ENCODE peak calls at places on chromosomes 3 and 15, in five cellular contexts. One of them, this sample, is unnamed.

GRCh38 chr3:123034996-123035395 is 7.4 kb upstream of the SEMA5B start:
- DNase-seq in D721Med: no peak
- DNase-seq in fibroblast of lung: no peak
- DNase-seq in nephron progenitor cell: no peak
- DNase-seq in fibroblast of mammary gland: no peak
- DNase-seq in this sample: no peak

GRCh38 chr3:71438904-71439303 is 144.6 kb downstream of the FOXP1 start:
- DNase-seq in fibroblast of mammary gland: no peak
- DNase-seq in fibroblast of lung: no peak
- DNase-seq in nephron progenitor cell: no peak
- DNase-seq in D721Med: no peak
- DNase-seq in this sample: no peak

GRCh38 chr3:152998554-152998953 is 163.5 kb upstream of the RAP2B start:
- DNase-seq in fibroblast of mammary gland: no peak
- DNase-seq in D721Med: no peak
- DNase-seq in nephron progenitor cell: no peak
- DNase-seq in fibroblast of lung: no peak
- DNase-seq in this sample: no peak

GRCh38 chr15:82742134-82742533 is 32.5 kb upstream of the AP3B2 start:
- DNase-seq in fibroblast of lung: peak; percentile 9
- DNase-seq in D721Med: no peak
- DNase-seq in nephron progenitor cell: no peak
- DNase-seq in fibroblast of mammary gland: no peak
- DNase-seq in this sample: no peak

GRCh38 chr3:123620338-123620737 is 35.5 kb upstream of the HACD2 start:
- DNase-seq in fibroblast of mammary gland: peak; percentile 21
- DNase-seq in fibroblast of lung: peak; percentile 63
- DNase-seq in D721Med: no peak
- DNase-seq in nephron progenitor cell: no peak
- DNase-seq in this sample: no peak

GRCh38 chr3:184635126-184635525 is 73.5 kb downstream of the EPHB3 start:
- DNase-seq in fibroblast of lung: no peak
- DNase-seq in fibroblast of mammary gland: no peak
- DNase-seq in D721Med: no peak
- DNase-seq in nephron progenitor cell: no peak
- DNase-seq in this sample: peak; percentile 73

GRCh38 chr3:123841476-123842238 is 42.5 kb downstream of the MYLK start:
- DNase-seq in nephron progenitor cell: no peak
- DNase-seq in fibroblast of mammary gland: no peak
- DNase-seq in fibroblast of lung: peak; percentile 86
- DNase-seq in D721Med: no peak
- DNase-seq in this sample: no peak

GRCh38 chr3:57985176-57985976 is 22.8 kb upstream of the FLNB start:
- DNase-seq in nephron progenitor cell: no peak
- DNase-seq in fibroblast of lung: no peak
- DNase-seq in D721Med: no peak
- DNase-seq in fibroblast of mammary gland: no peak
- DNase-seq in this sample: no peak

GRCh38 chr3:14482271-14482721 is 57.8 kb downstream of the GRIP2 start:
- DNase-seq in fibroblast of mammary gland: no peak
- DNase-seq in fibroblast of lung: no peak
- DNase-seq in D721Med: no peak
- DNase-seq in nephron progenitor cell: no peak
- DNase-seq in this sample: no peak

GRCh38 chr3:127258733-127259132 is 29.1 kb downstream of the PRR20G start:
- DNase-seq in nephron progenitor cell: no peak
- DNase-seq in fibroblast of mammary gland: no peak
- DNase-seq in D721Med: no peak
- DNase-seq in fibroblast of lung: no peak
- DNase-seq in this sample: no peak

GRCh38 chr3:37198996-37199395 is 24.6 kb upstream of the LRRFIP2 start:
- DNase-seq in fibroblast of mammary gland: peak; percentile 70
- DNase-seq in D721Med: no peak
- DNase-seq in nephron progenitor cell: no peak
- DNase-seq in fibroblast of lung: peak; percentile 80
- DNase-seq in this sample: no peak

GRCh38 chr3:108159128-108159527 is 63.1 kb downstream of the IFT57 start:
- DNase-seq in nephron progenitor cell: no peak
- DNase-seq in fibroblast of mammary gland: peak; percentile 90
- DNase-seq in D721Med: no peak
- DNase-seq in fibroblast of lung: peak; percentile 77
- DNase-seq in this sample: no peak

GRCh38 chr3:195356151-195357086 is 85.5 kb upstream of the XXYLT1 start:
- DNase-seq in fibroblast of lung: peak; percentile 19
- DNase-seq in D721Med: no peak
- DNase-seq in fibroblast of mammary gland: peak; percentile 24
- DNase-seq in nephron progenitor cell: no peak
- DNase-seq in this sample: no peak

GRCh38 chr15:65431731-65432130 is 9.0 kb upstream of the IGDCC4 start:
- DNase-seq in fibroblast of mammary gland: no peak
- DNase-seq in fibroblast of lung: no peak
- DNase-seq in D721Med: no peak
- DNase-seq in nephron progenitor cell: no peak
- DNase-seq in this sample: no peak

GRCh38 chr3:125083776-125084175 is 28.0 kb upstream of the HEG1 start:
- DNase-seq in fibroblast of mammary gland: peak; percentile 65
- DNase-seq in nephron progenitor cell: no peak
- DNase-seq in fibroblast of lung: peak; percentile 81
- DNase-seq in D721Med: no peak
- DNase-seq in this sample: no peak

DNA sequence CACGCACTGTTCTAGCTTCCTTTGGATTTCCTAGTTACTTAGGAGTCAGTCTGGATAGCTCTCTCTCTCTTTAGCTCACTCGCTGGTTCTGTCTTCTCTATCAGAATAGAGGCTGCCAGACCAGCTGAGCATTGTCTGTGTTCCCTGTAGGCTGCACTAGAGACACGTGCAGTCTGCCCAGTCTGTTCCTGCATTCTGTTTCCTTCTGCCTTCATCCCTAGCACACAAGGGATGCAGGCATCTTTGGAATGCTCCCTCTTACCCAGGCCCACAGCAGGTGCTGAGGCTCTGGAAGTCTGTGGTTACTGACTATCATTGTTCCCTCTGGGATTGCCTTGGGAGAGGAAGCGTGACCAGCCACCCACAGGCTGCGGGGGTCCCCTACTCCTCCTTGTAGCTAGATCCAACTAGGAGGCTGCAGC is 322.8 kb downstream of the ZNF621 start:
- DNase-seq in D721Med: no peak
- DNase-seq in nephron progenitor cell: no peak
- DNase-seq in fibroblast of mammary gland: peak; percentile 6
- DNase-seq in fibroblast of lung: peak; percentile 63
- DNase-seq in this sample: no peak
- TF ChIP-seq CTCF in D721Med: no peak
- TF ChIP-seq CTCF in nephron progenitor cell: no peak
- TF ChIP-seq CTCF in fibroblast of mammary gland: no peak
- TF ChIP-seq CTCF in fibroblast of lung: no peak
- TF ChIP-seq CTCF in this sample: no peak

GRCh38 chr3:66986406-66986805 is 11.7 kb upstream of the KBTBD8 start:
- DNase-seq in fibroblast of lung: no peak
- DNase-seq in nephron progenitor cell: no peak
- DNase-seq in fibroblast of mammary gland: no peak
- DNase-seq in D721Med: no peak
- DNase-seq in this sample: no peak

GRCh38 chr3:66993082-66993481 is 5.0 kb upstream of the KBTBD8 start:
- DNase-seq in D721Med: no peak
- DNase-seq in fibroblast of lung: no peak
- DNase-seq in fibroblast of mammary gland: no peak
- DNase-seq in nephron progenitor cell: no peak
- DNase-seq in this sample: no peak

GRCh38 chr3:66989241-66989640 is 8.9 kb upstream of the KBTBD8 start:
- DNase-seq in nephron progenitor cell: no peak
- DNase-seq in D721Med: no peak
- DNase-seq in fibroblast of lung: no peak
- DNase-seq in fibroblast of mammary gland: no peak
- DNase-seq in this sample: no peak

GRCh38 chr3:66991478-66991877 is 6.6 kb upstream of the KBTBD8 start:
- DNase-seq in fibroblast of mammary gland: peak; percentile 88
- DNase-seq in nephron progenitor cell: no peak
- DNase-seq in D721Med: peak; percentile 19
- DNase-seq in fibroblast of lung: peak; percentile 74
- DNase-seq in this sample: peak; percentile 16

DNA sequence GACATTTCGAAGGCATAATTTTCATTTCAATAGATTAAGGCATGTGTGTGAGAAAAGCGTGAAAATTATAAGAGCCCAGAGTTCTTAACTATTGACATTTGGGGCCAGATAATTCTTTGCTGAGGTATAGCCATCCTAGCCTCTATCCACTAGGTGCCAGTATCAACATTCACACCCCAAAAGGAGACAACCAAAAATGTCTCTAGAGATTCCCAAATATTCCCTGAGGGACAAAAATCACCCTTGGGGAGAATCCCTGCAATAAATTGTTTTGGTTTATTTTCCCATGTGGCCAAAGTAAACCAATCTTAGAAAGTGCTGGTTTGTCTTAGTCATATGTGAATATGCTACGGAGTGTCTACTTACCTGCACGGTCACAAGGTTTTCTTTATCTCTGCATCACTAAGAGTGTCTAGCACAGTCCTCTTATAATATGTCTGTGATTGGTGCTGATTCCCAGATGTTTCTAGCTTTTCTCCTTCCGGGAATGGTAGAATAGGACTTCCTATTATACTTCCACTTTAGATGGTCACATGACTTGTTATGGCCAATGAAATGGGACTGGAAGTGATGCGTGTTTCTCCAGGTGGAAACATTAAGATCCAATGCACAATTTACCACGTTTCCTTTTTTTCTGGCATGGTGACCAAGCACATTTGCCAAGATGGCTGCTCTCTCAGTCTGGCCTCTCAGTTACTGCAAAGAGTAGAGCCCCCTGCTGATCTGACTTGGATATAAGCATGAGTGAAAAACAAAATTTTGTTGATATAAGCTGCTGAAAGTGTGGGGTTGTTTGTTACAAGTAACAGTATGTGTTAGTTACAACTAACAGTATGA is 8.0 kb upstream of the KBTBD8 start:
- DNase-seq in D721Med: no peak
- DNase-seq in nephron progenitor cell: no peak
- DNase-seq in fibroblast of lung: peak; percentile 1
- DNase-seq in fibroblast of mammary gland: peak; percentile 35
- DNase-seq in this sample: no peak
- TF ChIP-seq CTCF in D721Med: peak; percentile 7
- TF ChIP-seq CTCF in nephron progenitor cell: no peak
- TF ChIP-seq CTCF in fibroblast of lung: peak; percentile 33
- TF ChIP-seq CTCF in fibroblast of mammary gland: peak; percentile 35
- TF ChIP-seq CTCF in this sample: no peak

GRCh38 chr3:72722930-72723726 is 125.1 kb downstream of the SHQ1 start:
- DNase-seq in fibroblast of lung: peak; percentile 75
- DNase-seq in nephron progenitor cell: no peak
- DNase-seq in fibroblast of mammary gland: peak; percentile 58
- DNase-seq in D721Med: no peak
- DNase-seq in this sample: peak; percentile 50
- TF ChIP-seq CTCF in fibroblast of lung: no peak
- TF ChIP-seq CTCF in nephron progenitor cell: no peak
- TF ChIP-seq CTCF in fibroblast of mammary gland: no peak
- TF ChIP-seq CTCF in D721Med: no peak
- TF ChIP-seq CTCF in this sample: no peak

GRCh38 chr15:53586815-53587214 is 172.6 kb downstream of the WDR72 start:
- DNase-seq in fibroblast of lung: no peak
- DNase-seq in nephron progenitor cell: peak; percentile 64
- DNase-seq in fibroblast of mammary gland: peak; percentile 5
- DNase-seq in D721Med: no peak
- DNase-seq in this sample: peak; percentile 59
- TF ChIP-seq CTCF in fibroblast of lung: peak; percentile 20
- TF ChIP-seq CTCF in nephron progenitor cell: peak; percentile 78
- TF ChIP-seq CTCF in fibroblast of mammary gland: peak; percentile 25
- TF ChIP-seq CTCF in D721Med: peak; percentile 47
- TF ChIP-seq CTCF in this sample: peak; percentile 40

GRCh38 chr3:189139631-189140030 is 32.1 kb upstream of the TPRG1 start:
- DNase-seq in fibroblast of lung: no peak
- DNase-seq in fibroblast of mammary gland: no peak
- DNase-seq in D721Med: no peak
- DNase-seq in nephron progenitor cell: no peak
- DNase-seq in this sample: no peak
- TF ChIP-seq CTCF in fibroblast of lung: no peak
- TF ChIP-seq CTCF in fibroblast of mammary gland: no peak
- TF ChIP-seq CTCF in D721Med: no peak
- TF ChIP-seq CTCF in nephron progenitor cell: no peak
- TF ChIP-seq CTCF in this sample: no peak

GRCh38 chr15:91974321-91974720 is 120.8 kb downstream of the SLCO3A1 start:
- DNase-seq in nephron progenitor cell: no peak
- DNase-seq in fibroblast of lung: no peak
- DNase-seq in D721Med: no peak
- DNase-seq in fibroblast of mammary gland: no peak
- DNase-seq in this sample: peak; percentile 50

GRCh38 chr15:91980502-91981267 is 127.2 kb downstream of the SLCO3A1 start:
- DNase-seq in D721Med: no peak
- DNase-seq in fibroblast of mammary gland: no peak
- DNase-seq in nephron progenitor cell: no peak
- DNase-seq in fibroblast of lung: no peak
- DNase-seq in this sample: no peak

GRCh38 chr15:91970142-91970541 is 116.6 kb downstream of the SLCO3A1 start:
- DNase-seq in fibroblast of lung: peak; percentile 28
- DNase-seq in nephron progenitor cell: no peak
- DNase-seq in D721Med: no peak
- DNase-seq in fibroblast of mammary gland: peak; percentile 64
- DNase-seq in this sample: no peak

GRCh38 chr15:91973481-91973880 is 120.0 kb downstream of the SLCO3A1 start:
- DNase-seq in nephron progenitor cell: no peak
- DNase-seq in fibroblast of lung: no peak
- DNase-seq in D721Med: no peak
- DNase-seq in fibroblast of mammary gland: no peak
- DNase-seq in this sample: no peak

DNA sequence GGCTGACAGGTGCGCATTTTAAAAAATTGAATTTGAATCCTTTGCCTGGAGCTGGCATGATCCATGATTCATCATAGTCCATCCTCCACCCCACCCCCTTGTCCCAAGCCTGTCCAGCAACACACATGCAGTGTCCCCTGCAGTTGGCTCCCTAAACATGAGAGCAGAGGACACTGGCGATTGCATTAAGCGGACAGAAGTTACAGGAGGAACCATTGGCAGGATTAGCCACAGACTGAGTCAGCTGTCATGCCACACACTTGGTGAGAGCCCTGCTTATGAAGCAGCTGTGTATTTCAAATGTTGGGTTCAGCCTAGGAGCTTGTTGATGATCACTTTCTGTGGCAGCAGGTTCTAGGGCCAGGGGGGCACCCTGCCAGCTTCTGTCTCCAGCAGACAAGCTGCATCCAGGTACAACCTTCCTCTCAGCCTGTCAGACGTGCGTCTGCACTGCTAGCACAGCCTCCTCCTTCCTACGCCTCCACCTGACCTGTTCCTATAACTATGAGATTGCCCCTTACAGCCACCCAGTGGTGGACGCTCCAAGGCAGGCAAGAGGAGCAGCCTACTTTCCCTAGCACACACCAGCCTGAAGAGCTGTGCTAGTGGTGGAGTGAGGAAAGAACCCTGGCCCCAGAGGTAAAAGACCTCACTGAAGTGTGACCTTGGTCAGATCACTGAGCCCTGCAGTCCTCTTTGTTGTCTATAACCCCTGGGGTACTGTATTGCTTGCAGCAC is 121.9 kb downstream of the SLCO3A1 start:
- DNase-seq in fibroblast of lung: no peak
- DNase-seq in fibroblast of mammary gland: no peak
- DNase-seq in nephron progenitor cell: no peak
- DNase-seq in D721Med: no peak
- DNase-seq in this sample: peak; percentile 23
- TF ChIP-seq CTCF in fibroblast of lung: no peak
- TF ChIP-seq CTCF in fibroblast of mammary gland: no peak
- TF ChIP-seq CTCF in nephron progenitor cell: no peak
- TF ChIP-seq CTCF in D721Med: no peak
- TF ChIP-seq CTCF in this sample: no peak